ENCODE peak calls at places on chromosome 5, in ten cellular contexts. N is mesenchymal stem cell, E is IMR-90, X is right lobe of liver, O is iPS DF 6.9, L is fibroblast of lung, B is GM23338, V is astrocyte, Q is prostate gland, Y is brain microvascular endothelial cell. T is an unnamed sample.

GRCh38 chr5:67453526-67453925 is 256.9 kb upstream of the CD180 start:
- DNase-seq in B (no peak), L (peak; percentile 91), Y (peak; percentile 66), V (peak; percentile 88), Q (no peak), O (no peak), E (no peak), X (no peak), N (peak; percentile 77), T (no peak)

GRCh38 chr5:669111-669841 is 23.9 kb downstream of the TPPP start:
- DNase-seq in Q (no peak), N (peak; percentile 73), Y (peak; percentile 61), E (no peak), B (peak; percentile 80), V (peak; percentile 35), O (no peak), L (peak; percentile 52), X (no peak), T (no peak)

GRCh38 chr5:98933446-98934072 is 4.8 kb upstream of the CHD1 start:
- DNase-seq in E (no peak), O (no peak), Q (no peak), L (no peak), V (no peak), Y (no peak), N (no peak), B (no peak), X (no peak), T (no peak)

GRCh38 chr5:56516441-56516840 is 283.3 kb upstream of the ANKRD55 start:
- DNase-seq in E (no peak), N (no peak), X (no peak), L (no peak), Q (no peak), V (no peak), O (no peak), B (no peak), Y (no peak), T (no peak)

GRCh38 chr5:106880656-106881055 is 790.1 kb downstream of the EFNA5 start:
- DNase-seq in B (no peak), O (no peak), X (no peak), L (no peak), E (no peak), Y (no peak), N (no peak), Q (no peak), V (no peak), T (no peak)

GRCh38 chr5:125227333-125228075 is 481.1 kb upstream of the ZNF608 start:
- DNase-seq in V (peak; percentile 33), B (peak; percentile 59), L (peak; percentile 45), E (peak; percentile 26), Y (peak; percentile 40), O (no peak), Q (no peak), N (peak; percentile 59), X (no peak), T (peak; percentile 39)

GRCh38 chr5:135213466-135214239 is 179.6 kb upstream of the PITX1 start:
- DNase-seq in Q (no peak), B (no peak), V (no peak), X (no peak), L (no peak), N (no peak), O (no peak), Y (no peak), E (no peak), T (peak; percentile 85)

GRCh38 chr5:175464414-175465233 is 13.7 kb upstream of the SFXN1 start:
- DNase-seq in Q (no peak), E (peak; percentile 36), N (peak; percentile 52), L (peak; percentile 35), O (no peak), V (no peak), Y (peak; percentile 25), B (peak; percentile 85), X (no peak), T (peak; percentile 80)

GRCh38 chr5:106418196-106418595 is 1252.5 kb downstream of the EFNA5 start:
- DNase-seq in L (peak; percentile 72), B (no peak), V (peak; percentile 70), X (no peak), N (peak; percentile 18), Q (no peak), O (no peak), Y (no peak), E (peak; percentile 69), T (no peak)

GRCh38 chr5:95086932-95087818 is 197.7 kb downstream of the MCTP1 start:
- DNase-seq in X (no peak), O (no peak), Q (no peak), Y (no peak), B (no peak), N (no peak), E (no peak), V (no peak), L (no peak), T (no peak)

GRCh38 chr5:14167211-14167845 is 24.2 kb downstream of the TRIO start:
- DNase-seq in O (no peak), Q (no peak), E (peak; percentile 70), L (peak; percentile 79), N (peak; percentile 76), B (no peak), X (no peak), V (peak; percentile 69), Y (no peak), T (no peak)

GRCh38 chr5:178279723-178280438 is 47.3 kb upstream of the PHYKPL start:
- DNase-seq in B (peak; percentile 95), Q (peak; percentile 83), O (peak; percentile 72), X (peak; percentile 94), L (peak; percentile 44), E (peak; percentile 59), Y (peak; percentile 75), N (peak; percentile 54), V (peak; percentile 23), T (peak; percentile 76)

GRCh38 chr5:149323235-149324205 is 21.8 kb upstream of the GRPEL2 start:
- DNase-seq in B (no peak), X (no peak), N (peak; percentile 70), Q (no peak), O (no peak), L (peak; percentile 11), E (peak; percentile 30), V (no peak), Y (no peak), T (no peak)

GRCh38 chr5:17443333-17444125 is 54.5 kb upstream of the TAF11L2 start:
- DNase-seq in L (no peak), Y (no peak), B (peak; percentile 30), N (no peak), Q (no peak), O (no peak), E (no peak), X (peak; percentile 31), V (no peak), T (no peak)

GRCh38 chr5:71719092-71719964 is at the start of gene CARTPT:
- DNase-seq in B (peak; percentile 91), Q (no peak), L (peak; percentile 18), E (peak; percentile 6), N (peak; percentile 22), V (peak; percentile 3), X (no peak), O (peak; percentile 43), Y (no peak), T (peak; percentile 11)
- H3K4me3 ChIP-seq in B (peak within 1 kb of the TSS; percentile 58), Q (no peak within 1 kb of the TSS), L (no peak within 1 kb of the TSS), E (no peak within 1 kb of the TSS), N (no peak within 1 kb of the TSS), V (no peak within 1 kb of the TSS), X (no peak within 1 kb of the TSS), O (no peak within 1 kb of the TSS), Y (no peak within 1 kb of the TSS), T (no peak within 1 kb of the TSS)

GRCh38 chr5:43486353-43486752 is 2.7 kb upstream of the TMEM267 start:
- DNase-seq in E (no peak), Q (no peak), X (no peak), N (no peak), B (no peak), V (no peak), L (no peak), O (no peak), Y (no peak), T (no peak)

GRCh38 chr5:43485406-43485805 is 1.7 kb upstream of the TMEM267 start:
- DNase-seq in Q (no peak), X (no peak), E (peak; percentile 1), N (peak; percentile 4), B (no peak), V (no peak), Y (no peak), O (no peak), L (no peak), T (no peak)

GRCh38 chr5:43482490-43483064 is 1.1 kb downstream of the TMEM267 start:
- DNase-seq in L (peak; percentile 51), N (no peak), B (peak; percentile 27), X (no peak), Q (no peak), V (peak; percentile 14), Y (peak; percentile 17), E (peak; percentile 28), O (no peak), T (no peak)

GRCh38 chr5:43483210-43484048 is at the start of gene TMEM267:
- DNase-seq in E (peak; percentile 92), X (peak; percentile 94), Y (peak; percentile 88), Q (peak; percentile 92), N (peak; percentile 95), V (peak; percentile 84), B (peak; percentile 92), O (peak; percentile 72), L (peak; percentile 92), T (peak; percentile 97)

DNA sequence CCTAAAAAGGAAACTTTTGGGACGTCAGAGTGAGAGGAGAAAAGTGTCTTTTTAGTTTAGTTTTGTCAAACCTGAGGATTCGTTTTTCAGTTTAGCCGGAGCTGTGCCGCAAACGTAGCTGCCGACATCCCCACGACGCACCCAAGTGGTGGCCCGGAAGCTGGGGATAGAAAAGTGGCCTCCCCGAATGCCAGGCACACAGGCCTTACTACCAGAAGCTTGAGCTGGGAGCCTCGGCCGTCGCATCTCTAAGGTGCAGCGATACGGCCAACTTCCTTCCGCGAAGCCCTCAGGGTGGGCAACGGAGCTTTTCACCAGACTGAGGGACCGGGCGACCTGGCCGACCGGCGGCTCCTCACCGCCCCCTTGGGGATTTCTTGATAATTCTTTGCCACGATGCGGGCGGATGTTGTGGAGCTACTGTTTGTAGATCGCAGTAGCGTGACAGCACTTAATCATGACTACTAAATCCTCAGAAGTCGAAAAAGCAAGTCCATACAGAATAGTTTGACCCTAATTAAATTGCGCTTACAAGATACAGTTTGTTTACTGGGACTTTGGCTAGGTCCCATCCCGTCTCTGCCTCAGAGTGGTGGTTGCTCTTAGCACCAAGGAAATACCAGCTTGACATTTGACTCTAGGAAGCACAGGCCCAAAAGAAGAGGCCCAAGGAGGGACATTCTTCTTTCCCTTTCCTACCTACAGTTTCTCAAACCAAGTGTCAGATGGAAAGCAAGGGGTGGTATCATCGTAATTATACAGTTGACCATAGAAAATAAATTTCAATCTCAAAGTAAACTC is 584 bp upstream of the TMEM267 start:
- DNase-seq in Q (peak; percentile 81), B (peak; percentile 93), O (peak; percentile 52), Y (peak; percentile 84), E (peak; percentile 82), N (peak; percentile 93), L (peak; percentile 78), X (peak; percentile 82), V (peak; percentile 69), T (peak; percentile 85)
- H3K4me3 ChIP-seq in Q (peak overlapping the region; percentile 76), B (peak overlapping the region; percentile 73), O (peak overlapping the region; percentile 90), Y (peak overlapping the region; percentile 85), E (peak overlapping the region; percentile 62), N (peak overlapping the region; percentile 84), L (peak overlapping the region; percentile 73), X (peak overlapping the region; percentile 79), V (peak overlapping the region; percentile 90), T (peak overlapping the region; percentile 78)

GRCh38 chr5:33036128-33036527 is 325.0 kb downstream of the NPR3 start:
- DNase-seq in L (no peak), E (no peak), X (no peak), Q (no peak), V (no peak), Y (no peak), B (no peak), N (no peak), O (no peak), T (no peak)
- H3K4me3 ChIP-seq in L (no peak overlapping the region), E (no peak overlapping the region), X (no peak overlapping the region), Q (no peak overlapping the region), V (no peak overlapping the region), Y (no peak overlapping the region), B (no peak overlapping the region), N (no peak overlapping the region), O (no peak overlapping the region), T (no peak overlapping the region)

GRCh38 chr5:32828492-32828891 is 117.4 kb downstream of the NPR3 start:
- DNase-seq in Q (no peak), X (no peak), O (no peak), B (no peak), E (peak; percentile 28), N (no peak), L (peak; percentile 19), Y (no peak), V (no peak), T (no peak)
- H3K4me3 ChIP-seq in Q (no peak overlapping the region), X (no peak overlapping the region), O (no peak overlapping the region), B (no peak overlapping the region), E (no peak overlapping the region), N (no peak overlapping the region), L (no peak overlapping the region), Y (no peak overlapping the region), V (no peak overlapping the region), T (no peak overlapping the region)